ENCODE peak calls at places on chromosome 3, in seven cellular contexts. I is HCT116, T is stomach, F is breast epithelium, E is endothelial cell of umbilical vein, Z is GM23338, Y is HL-60. M is an unnamed sample.

GRCh38 chr3:126433496-126434263 is 39.0 kb downstream of the CFAP100 start:
- DNase-seq in I (no peak), T (peak; percentile 22), F (peak; percentile 45), E (no peak), Z (no peak), Y (no peak), M (peak; percentile 64)

GRCh38 chr3:38251197-38251596 is 14.4 kb upstream of the SLC22A13 start:
- DNase-seq in I (no peak), T (no peak), F (no peak), E (no peak), Z (no peak), Y (no peak), M (no peak)

GRCh38 chr3:171807806-171808205 is 2.5 kb downstream of the PLD1 start:
- DNase-seq in I (no peak), T (no peak), F (no peak), E (no peak), Z (no peak), Y (no peak), M (no peak)

GRCh38 chr3:43894176-43895049 is 203.7 kb downstream of the ABHD5 start:
- DNase-seq in I (peak; percentile 22), T (peak; percentile 52), F (no peak), E (peak; percentile 77), Z (peak; percentile 85), Y (peak; percentile 9), M (peak; percentile 84)

GRCh38 chr3:13533823-13534435 is 15.0 kb upstream of the FBLN2 start:
- DNase-seq in I (no peak), T (no peak), F (no peak), E (no peak), Z (no peak), Y (no peak), M (peak; percentile 57)

GRCh38 chr3:42678447-42678846 is 6.9 kb upstream of the KLHL40 start:
- DNase-seq in I (no peak), T (no peak), F (no peak), E (no peak), Z (no peak), Y (no peak), M (peak; percentile 47)

GRCh38 chr3:127628788-127629456 is at the start of gene PODXL2:
- DNase-seq in I (peak; percentile 24), T (peak; percentile 55), F (no peak), E (peak; percentile 47), Z (peak; percentile 82), Y (peak; percentile 30), M (peak; percentile 84)

GRCh38 chr3:18739098-18739431 is 313.9 kb upstream of the SATB1 start:
- DNase-seq in I (no peak), T (no peak), F (no peak), E (no peak), Z (no peak), Y (no peak), M (no peak)

GRCh38 chr3:53843195-53844177 is 2.7 kb downstream of the CHDH start:
- DNase-seq in I (no peak), T (no peak), F (no peak), E (no peak), Z (no peak), Y (no peak), M (no peak)

GRCh38 chr3:123546133-123546755 is 38.6 kb downstream of the HACD2 start:
- DNase-seq in I (no peak), T (no peak), F (no peak), E (no peak), Z (no peak), Y (no peak), M (no peak)

GRCh38 chr3:4756060-4756775 is 223.0 kb upstream of the BHLHE40 start:
- DNase-seq in I (no peak), T (no peak), F (no peak), E (no peak), Z (no peak), Y (no peak), M (no peak)

GRCh38 chr3:4757056-4757948 is 221.9 kb upstream of the BHLHE40 start:
- DNase-seq in I (no peak), T (peak; percentile 75), F (no peak), E (no peak), Z (no peak), Y (no peak), M (no peak)

GRCh38 chr3:4758957-4759656 is 220.1 kb upstream of the BHLHE40 start:
- DNase-seq in I (no peak), T (no peak), F (no peak), E (no peak), Z (no peak), Y (peak; percentile 29), M (no peak)

GRCh38 chr3:4759689-4760312 is 219.4 kb upstream of the BHLHE40 start:
- DNase-seq in I (no peak), T (no peak), F (no peak), E (no peak), Z (no peak), Y (peak; percentile 20), M (no peak)

DNA sequence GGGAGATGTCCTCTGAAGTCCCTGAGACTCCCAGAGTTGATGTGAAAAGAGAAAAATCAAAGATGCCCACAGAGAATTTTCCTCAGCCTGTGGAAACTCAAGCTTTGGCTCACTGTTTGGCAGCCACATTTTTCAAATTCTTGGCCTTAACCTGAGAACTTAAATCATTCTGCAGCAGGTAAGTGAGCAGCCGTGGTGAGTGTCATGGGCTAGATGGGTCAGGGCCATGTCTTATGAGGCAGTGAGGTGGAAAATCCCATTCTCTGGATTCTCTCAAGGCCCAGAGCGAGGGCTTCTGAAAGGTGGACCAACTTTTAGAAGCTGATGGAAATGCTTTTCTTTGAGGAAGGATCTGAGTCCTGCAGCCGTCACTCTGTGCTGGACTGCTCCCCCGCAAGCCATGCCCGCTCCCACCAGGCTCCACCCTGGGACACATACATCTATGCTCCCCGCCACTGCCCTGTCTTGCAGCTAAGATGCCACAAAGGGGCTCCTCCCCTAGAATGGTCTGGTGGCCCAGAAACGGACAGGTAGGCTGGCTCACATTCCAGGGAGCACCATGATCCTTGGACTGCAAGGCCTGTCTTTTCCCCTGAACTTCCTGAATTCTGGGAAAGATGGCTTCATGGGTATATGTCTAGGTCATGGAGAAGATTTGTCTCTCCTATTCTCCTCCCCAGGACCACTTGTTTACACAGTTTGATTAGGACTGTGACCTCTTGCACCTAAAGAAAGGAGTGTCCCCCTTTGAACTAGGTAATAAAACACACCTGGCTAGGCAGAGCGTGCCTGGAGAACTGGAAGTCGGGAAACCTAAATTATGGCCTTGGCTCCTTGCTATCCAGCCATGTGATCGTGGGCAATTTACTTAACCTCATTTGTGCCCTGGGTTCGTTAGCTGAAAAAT is 221.0 kb upstream of the BHLHE40 start:
- DNase-seq in I (no peak), T (no peak), F (no peak), E (no peak), Z (peak; percentile 14), Y (no peak), M (no peak)
- TF ChIP-seq POLR2AphosphoS5 in I (no peak), T (no peak), F (no peak), E (no peak), Z (no peak), Y (no peak), M (no peak)

DNA sequence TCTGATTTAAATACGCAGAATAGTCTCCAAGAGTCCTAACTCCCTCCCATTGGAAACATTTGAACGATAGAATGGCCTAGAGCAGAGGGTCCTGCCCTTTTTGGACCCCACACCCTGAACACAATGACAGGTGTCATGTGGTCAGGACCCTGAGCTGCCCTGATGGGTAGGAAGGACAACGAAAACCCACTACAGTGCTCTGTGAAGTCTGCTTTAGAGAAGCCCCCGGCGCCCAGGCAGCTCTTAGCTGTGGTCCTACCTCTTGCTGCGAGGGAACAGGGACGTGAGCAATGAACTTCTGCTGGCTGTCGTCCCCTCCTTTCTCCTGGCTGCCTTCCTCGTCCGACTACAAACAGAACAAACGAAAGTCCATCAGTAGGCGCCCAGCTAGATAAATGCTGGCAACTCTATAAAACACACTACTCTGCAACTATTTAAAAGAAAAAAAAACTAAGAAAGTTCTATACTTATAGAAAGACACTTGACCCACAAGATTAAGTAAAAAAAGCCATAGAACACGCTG is 8.7 kb upstream of the RAB43 start:
- DNase-seq in I (no peak), T (no peak), F (no peak), E (no peak), Z (no peak), Y (no peak), M (peak; percentile 54)
- TF ChIP-seq POLR2AphosphoS5 in I (no peak), T (no peak), F (no peak), E (no peak), Z (no peak), Y (no peak), M (no peak)

DNA sequence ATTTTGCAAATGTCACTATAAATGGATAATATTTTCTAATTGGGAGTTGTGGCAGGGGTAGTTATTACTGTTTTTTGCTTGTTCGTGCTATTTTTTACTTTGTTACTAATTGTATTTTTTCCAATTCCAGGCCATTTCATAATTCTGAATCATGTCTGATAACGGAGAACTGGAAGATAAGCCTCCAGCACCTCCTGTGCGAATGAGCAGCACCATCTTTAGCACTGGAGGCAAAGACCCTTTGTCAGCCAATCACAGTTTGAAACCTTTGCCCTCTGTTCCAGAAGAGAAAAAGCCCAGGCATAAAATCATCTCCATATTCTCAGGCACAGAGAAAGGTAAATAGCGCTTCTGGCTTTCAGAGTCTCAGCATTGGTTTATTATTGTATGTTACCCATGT is 42.8 kb downstream of the PAK2 start:
- DNase-seq in I (no peak), T (no peak), F (no peak), E (no peak), Z (no peak), Y (no peak), M (no peak)
- TF ChIP-seq POLR2AphosphoS5 in I (no peak), T (no peak), F (no peak), E (no peak), Z (no peak), Y (no peak), M (no peak)

GRCh38 chr3:57064615-57065014 is 4.2 kb downstream of the SPATA12 start:
- DNase-seq in I (no peak), T (no peak), F (no peak), E (no peak), Z (no peak), Y (peak; percentile 23), M (no peak)

GRCh38 chr3:57066471-57066870 is 6.0 kb downstream of the SPATA12 start:
- DNase-seq in I (no peak), T (no peak), F (no peak), E (no peak), Z (no peak), Y (no peak), M (peak; percentile 27)

GRCh38 chr3:57065588-57065987 is 5.1 kb downstream of the SPATA12 start:
- DNase-seq in I (peak; percentile 51), T (no peak), F (no peak), E (no peak), Z (no peak), Y (no peak), M (no peak)

GRCh38 chr3:57069471-57070010 is 9.1 kb downstream of the SPATA12 start:
- DNase-seq in I (no peak), T (no peak), F (no peak), E (no peak), Z (no peak), Y (no peak), M (no peak)

DNA sequence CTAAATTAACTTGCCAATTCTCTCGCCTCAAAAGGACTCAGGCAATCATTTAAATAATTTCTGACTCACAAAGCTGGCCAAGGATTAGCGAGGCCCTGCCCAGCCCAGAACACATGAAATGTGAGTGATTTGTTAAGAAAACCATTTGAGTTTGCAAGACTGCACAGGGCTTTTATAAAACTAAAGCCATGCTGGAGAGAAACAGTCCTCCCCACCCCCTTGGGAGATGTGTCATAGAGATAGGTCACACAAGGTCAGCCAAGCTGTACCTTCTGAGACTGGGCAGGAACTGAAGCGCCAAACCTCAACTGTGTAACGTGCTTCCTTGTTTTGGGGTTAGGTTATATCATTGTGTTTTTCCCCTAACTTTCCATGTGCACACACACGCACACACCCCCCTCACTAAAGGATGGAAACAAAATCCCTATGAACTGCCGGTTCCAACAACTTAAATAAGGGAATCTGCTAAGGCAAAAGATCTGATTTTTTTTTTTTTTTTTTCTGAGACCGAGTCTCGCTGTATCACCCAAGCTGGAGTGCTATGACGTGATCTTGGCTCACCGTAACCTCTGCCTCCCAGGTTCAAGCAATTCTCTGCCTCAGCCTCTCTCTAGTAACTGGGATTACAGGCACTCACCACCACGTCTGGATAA is 8.1 kb downstream of the SPATA12 start:
- DNase-seq in I (peak; percentile 81), T (no peak), F (no peak), E (peak; percentile 66), Z (no peak), Y (peak; percentile 81), M (peak; percentile 73)
- TF ChIP-seq POLR2AphosphoS5 in I (no peak), T (peak; percentile 45), F (peak; percentile 69), E (no peak), Z (no peak), Y (no peak), M (no peak)